ENCODE peak calls at places on chromosomes 3 and 15, in seven cellular contexts. M, F, O, R, Z, E and S are unnamed samples.
A peak's percentile ranks its signal among the peaks of the same experiment; 100 is the strongest.

GRCh38 chr3:126342991-126343661 is 14.1 kb downstream of the KLF15 start:
- DNase-seq in M (no peak), F (peak; percentile 61), O (no peak), R (peak; percentile 12), Z (peak; percentile 35), E (peak; percentile 51), S (no peak)

GRCh38 chr3:108134555-108134880 is 43.7 kb upstream of the CD47 start:
- DNase-seq in M (no peak), F (no peak), O (no peak), R (no peak), Z (no peak), E (no peak), S (no peak)

GRCh38 chr3:124492824-124493223 is 237.4 kb upstream of the UMPS start:
- DNase-seq in M (peak; percentile 20), F (peak; percentile 76), O (no peak), R (peak; percentile 66), Z (no peak), E (peak; percentile 49), S (peak; percentile 35)

GRCh38 chr3:10352146-10352911 is 31.4 kb upstream of the SEC13 start:
- DNase-seq in M (no peak), F (no peak), O (no peak), R (peak; percentile 47), Z (no peak), E (no peak), S (peak; percentile 25)

GRCh38 chr3:28077566-28077965 is 163.9 kb upstream of the CMC1 start:
- DNase-seq in M (no peak), F (peak; percentile 71), O (no peak), R (peak; percentile 2), Z (no peak), E (peak; percentile 14), S (peak; percentile 4)

GRCh38 chr3:159669753-159670152 is 318.9 kb upstream of the IL12A start:
- DNase-seq in M (no peak), F (no peak), O (no peak), R (no peak), Z (no peak), E (no peak), S (no peak)

GRCh38 chr15:101003706-101004105 is 84.5 kb downstream of the LRRK1 start:
- DNase-seq in M (no peak), F (peak; percentile 29), O (no peak), R (no peak), Z (peak; percentile 33), E (peak; percentile 8), S (no peak)

GRCh38 chr3:109334572-109334971 is 2.8 kb downstream of the DPPA4 start:
- DNase-seq in M (no peak), F (no peak), O (no peak), R (no peak), Z (no peak), E (no peak), S (no peak)

GRCh38 chr3:49500408-49501257 is 30.6 kb downstream of the DAG1 start:
- DNase-seq in M (no peak), F (no peak), O (no peak), R (peak; percentile 69), Z (no peak), E (peak; percentile 67), S (peak; percentile 79)

GRCh38 chr3:170368921-170369320 is 11.4 kb downstream of the SKIL start:
- DNase-seq in M (no peak), F (no peak), O (no peak), R (peak; percentile 27), Z (no peak), E (no peak), S (no peak)

GRCh38 chr3:132536442-132537153 is 60.5 kb upstream of the ACKR4 start:
- DNase-seq in M (no peak), F (no peak), O (no peak), R (peak; percentile 25), Z (no peak), E (no peak), S (peak; percentile 32)

GRCh38 chr15:37046876-37047614 is 53.3 kb downstream of the MEIS2 start:
- DNase-seq in M (no peak), F (peak; percentile 84), O (no peak), R (no peak), Z (no peak), E (no peak), S (no peak)

GRCh38 chr3:100653731-100654309 is 44.4 kb downstream of the ADGRG7 start:
- DNase-seq in M (no peak), F (peak; percentile 44), O (no peak), R (no peak), Z (no peak), E (no peak), S (no peak)

GRCh38 chr3:64792458-64792857 is 104.7 kb upstream of the ADAMTS9 start:
- DNase-seq in M (no peak), F (no peak), O (no peak), R (no peak), Z (no peak), E (no peak), S (no peak)

GRCh38 chr3:183122257-183122932 is 23.1 kb upstream of the MCCC1 start:
- DNase-seq in M (no peak), F (peak; percentile 73), O (no peak), R (peak; percentile 90), Z (no peak), E (no peak), S (peak; percentile 95)

GRCh38 chr15:57421110-57421509 is 44.8 kb downstream of the CGNL1 start:
- DNase-seq in M (no peak), F (no peak), O (no peak), R (no peak), Z (no peak), E (no peak), S (no peak)